ENCODE peak calls at places on chromosomes 3 and 15, in nine cellular contexts. U, Q, P, C, Z, H, X, B and E are unnamed samples.

GRCh38 chr15:49847937-49848823 is 227.3 kb downstream of the DTWD1 start:
- DNase-seq in U (no peak), X (peak), B (no peak), Z (no peak), C (peak), Q (no peak), H (peak), P (no peak), E (peak)

GRCh38 chr3:71511037-71511436 is 72.5 kb downstream of the FOXP1 start:
- DNase-seq in Z (no peak), U (no peak), X (no peak), C (peak), Q (no peak), B (no peak), H (peak), P (no peak), E (peak)

GRCh38 chr3:133991209-133991608 is 38.5 kb downstream of the SLCO2A1 start:
- DNase-seq in Z (no peak), C (no peak), B (peak), P (no peak), X (no peak), H (no peak), U (no peak), Q (no peak), E (peak)

GRCh38 chr3:100438623-100438974 is 37.3 kb downstream of the LNP1 start:
- DNase-seq in Q (no peak), C (no peak), U (no peak), P (no peak), H (no peak), X (no peak), B (peak), Z (no peak), E (no peak)

GRCh38 chr3:170049146-170050000 is 11.6 kb downstream of the GPR160 start:
- DNase-seq in C (no peak), X (no peak), U (peak), Z (no peak), Q (no peak), H (peak), P (no peak), B (peak), E (peak)

GRCh38 chr3:148863814-148864213 is 1.3 kb upstream of the CPA3 start:
- DNase-seq in Q (no peak), P (no peak), X (no peak), Z (no peak), B (no peak), C (no peak), U (no peak), H (no peak), E (no peak)

GRCh38 chr3:3170998-3171397 is 8.5 kb downstream of the CRBN start:
- DNase-seq in U (no peak), C (peak), X (no peak), B (peak), Q (no peak), P (no peak), Z (no peak), H (peak), E (peak)

GRCh38 chr3:59809016-59809415 is 759.2 kb upstream of the CFAP20DC start:
- DNase-seq in B (no peak), H (peak), C (peak), Z (no peak), Q (no peak), P (no peak), U (no peak), X (peak), E (peak)

GRCh38 chr3:43072361-43072760 is 33.5 kb downstream of the POMGNT2 start:
- DNase-seq in H (no peak), B (no peak), P (no peak), Z (no peak), X (no peak), Q (no peak), U (no peak), C (no peak), E (no peak)

GRCh38 chr15:69190091-69190490 is 29.7 kb downstream of the GLCE start:
- DNase-seq in Z (no peak), P (no peak), U (no peak), C (no peak), X (no peak), B (no peak), H (no peak), Q (no peak), E (no peak)

GRCh38 chr3:18008706-18009363 is 266.4 kb upstream of the TBC1D5 start:
- DNase-seq in H (no peak), X (no peak), U (no peak), B (no peak), Z (no peak), Q (no peak), P (no peak), C (no peak), E (no peak)

GRCh38 chr3:184345678-184346144 is 8.3 kb downstream of the FAM131A start:
- DNase-seq in U (peak), P (no peak), H (peak), Z (no peak), B (peak), Q (peak), X (no peak), C (peak), E (peak)

GRCh38 chr15:67745059-67745993 is 80.0 kb upstream of the SKOR1 start:
- DNase-seq in H (no peak), P (no peak), U (no peak), Q (no peak), Z (no peak), X (no peak), B (no peak), C (peak), E (no peak)

GRCh38 chr15:27059610-27060202 is 88.7 kb downstream of the GABRG3 start:
- DNase-seq in Q (peak), C (peak), P (no peak), X (no peak), Z (peak), H (peak), U (no peak), B (peak), E (peak)

GRCh38 chr15:43151688-43152087 is 18.3 kb downstream of the TMEM62 start:
- DNase-seq in H (no peak), X (no peak), Q (no peak), Z (no peak), B (no peak), C (no peak), P (no peak), U (no peak), E (no peak)

GRCh38 chr15:73677146-73677607 is 7.0 kb upstream of the CD276 start:
- DNase-seq in B (peak), X (no peak), H (peak), P (peak), C (peak), Q (peak), Z (peak), U (peak), E (peak)

GRCh38 chr3:186754006-186754405 is 29.4 kb upstream of the EIF4A2 start:
- DNase-seq in C (peak), Z (no peak), P (no peak), B (no peak), X (no peak), U (no peak), Q (no peak), H (peak), E (no peak)